ENCODE peak calls at places on chromosome 2, in five cellular contexts. H, D, K, N and X are unnamed samples.

GRCh38 chr2:95056044-95056443 is 30.5 kb downstream of the MAL start:
- DNase-seq in N (no peak), H (no peak), K (no peak), D (no peak), X (no peak)

GRCh38 chr2:200525066-200525465 is 941 bp upstream of the SGO2 start:
- DNase-seq in N (no peak), H (no peak), K (no peak), D (no peak), X (no peak)

GRCh38 chr2:7027436-7027835 is 110.2 kb downstream of the RNF144A start:
- DNase-seq in D (no peak), N (no peak), K (no peak), H (no peak), X (no peak)

GRCh38 chr2:149991576-149991975 is 404.0 kb upstream of the MMADHC start:
- DNase-seq in D (peak), H (no peak), N (no peak), K (no peak), X (no peak)

GRCh38 chr2:79437416-79438281 is 75.2 kb upstream of the CTNNA2 start:
- DNase-seq in D (no peak), H (no peak), N (no peak), K (no peak), X (no peak)

GRCh38 chr2:96105994-96106393 is 10.4 kb downstream of the ADRA2B start:
- DNase-seq in N (no peak), H (no peak), D (no peak), K (no peak), X (no peak)

GRCh38 chr2:174967693-174968260 is 37.4 kb downstream of the CHN1 start:
- DNase-seq in N (no peak), K (no peak), H (no peak), D (no peak), X (no peak)

GRCh38 chr2:130845507-130846085 is 8.9 kb downstream of the ARHGEF4 start:
- DNase-seq in D (no peak), N (no peak), K (no peak), H (no peak), X (no peak)

GRCh38 chr2:165953306-165953654 is 296 bp downstream of the TTC21B start:
- DNase-seq in K (peak), N (no peak), D (no peak), H (no peak), X (peak)

GRCh38 chr2:142868281-142868762 is 9.1 kb upstream of the KYNU start:
- DNase-seq in K (no peak), H (peak), D (no peak), N (peak), X (no peak)

GRCh38 chr2:47193607-47194006 is 38.5 kb upstream of the STPG4 start:
- DNase-seq in N (no peak), H (no peak), K (no peak), D (no peak), X (no peak)

GRCh38 chr2:171390941-171391516 is 42.8 kb downstream of the METTL8 start:
- DNase-seq in D (peak), K (no peak), N (no peak), H (no peak), X (no peak)

GRCh38 chr2:202762546-202762945 is 109.0 kb downstream of the ICA1L start:
- DNase-seq in H (no peak), D (no peak), K (no peak), N (no peak), X (no peak)

GRCh38 chr2:54632733-54633692 is 90.4 kb upstream of the EML6 start:
- DNase-seq in N (no peak), D (peak), K (no peak), H (peak), X (no peak)

GRCh38 chr2:219459460-219460311 is 25.0 kb downstream of the SPEG start:
- DNase-seq in K (no peak), H (peak), N (no peak), D (peak), X (no peak)

GRCh38 chr2:220509921-220510320 is 882.5 kb downstream of the SLC4A3 start:
- DNase-seq in D (no peak), N (no peak), H (no peak), K (no peak), X (no peak)

GRCh38 chr2:20227894-20228505 is 3.1 kb upstream of the SDC1 start:
- DNase-seq in D (no peak), N (no peak), K (no peak), H (no peak), X (no peak)

GRCh38 chr2:36773947-36774346 is 77.4 kb downstream of the VIT start:
- DNase-seq in K (no peak), H (no peak), N (no peak), D (no peak), X (no peak)

GRCh38 chr2:101823347-101823791 is 125.9 kb downstream of the MAP4K4 start:
- DNase-seq in K (peak), N (no peak), H (no peak), D (peak), X (no peak)

GRCh38 chr2:43123056-43123455 is 103.3 kb downstream of the ZFP36L2 start:
- DNase-seq in N (no peak), K (no peak), H (no peak), D (no peak), X (no peak)

GRCh38 chr2:43123486-43123885 is 102.9 kb downstream of the ZFP36L2 start:
- DNase-seq in N (no peak), H (no peak), K (no peak), D (no peak), X (no peak)

GRCh38 chr2:43123981-43124666 is 102.3 kb downstream of the ZFP36L2 start:
- DNase-seq in D (no peak), N (no peak), K (no peak), H (no peak), X (no peak)

GRCh38 chr2:43125090-43125998 is 101.1 kb downstream of the ZFP36L2 start:
- DNase-seq in N (no peak), H (peak), K (no peak), D (no peak), X (no peak)

DNA sequence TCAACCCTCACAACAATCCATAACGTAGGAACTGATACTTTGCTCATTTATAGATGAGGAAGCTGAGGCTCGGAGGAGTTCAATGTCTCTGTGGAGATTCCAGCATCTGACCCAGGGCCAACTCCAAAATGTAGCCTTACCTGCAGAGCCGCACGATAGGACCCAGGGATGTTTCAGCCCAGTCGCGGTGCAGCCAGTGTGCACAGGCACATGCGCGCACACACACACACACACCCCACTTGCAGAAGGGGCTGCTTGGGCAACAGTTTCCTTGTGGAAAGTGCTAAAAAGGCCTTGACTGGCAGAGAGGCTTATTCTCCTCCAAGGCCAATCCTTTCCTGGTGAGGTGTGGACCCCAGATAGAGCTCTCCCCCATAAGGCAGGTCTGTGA is 101.7 kb downstream of the ZFP36L2 start:
- DNase-seq in D (no peak), H (no peak), N (no peak), K (no peak), X (no peak)
- H3K27ac ChIP-seq in D (no peak), H (no peak), N (no peak), K (no peak), X (no peak)

GRCh38 chr2:86297382-86298147 is 39.9 kb downstream of the REEP1 start:
- DNase-seq in H (no peak), K (no peak), D (no peak), N (no peak), X (no peak)
- H3K27ac ChIP-seq in H (peak), K (no peak), D (no peak), N (no peak), X (peak)

DNA sequence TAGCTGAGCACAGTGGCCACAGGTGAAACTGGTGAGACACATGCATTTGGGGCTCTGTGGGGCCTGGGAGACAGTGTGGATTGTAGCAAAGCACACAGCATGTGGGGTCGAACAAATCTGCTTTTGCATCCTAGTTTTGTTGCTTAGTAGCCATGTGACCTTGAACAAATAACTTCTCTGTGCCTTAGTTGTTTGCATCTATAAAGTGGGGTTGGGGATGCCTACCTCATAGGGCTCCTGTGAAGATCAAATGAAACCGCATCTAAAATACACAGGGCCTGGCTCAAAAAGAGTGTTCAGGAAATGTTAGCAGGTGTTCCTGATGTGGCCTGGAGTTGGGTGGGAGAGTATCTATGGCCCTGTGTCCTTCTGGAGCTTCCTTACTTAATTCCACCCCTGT is 30.3 kb upstream of the CATIP start:
- DNase-seq in H (no peak), K (no peak), D (no peak), N (no peak), X (no peak)
- H3K27ac ChIP-seq in H (no peak), K (no peak), D (no peak), N (no peak), X (no peak)

DNA sequence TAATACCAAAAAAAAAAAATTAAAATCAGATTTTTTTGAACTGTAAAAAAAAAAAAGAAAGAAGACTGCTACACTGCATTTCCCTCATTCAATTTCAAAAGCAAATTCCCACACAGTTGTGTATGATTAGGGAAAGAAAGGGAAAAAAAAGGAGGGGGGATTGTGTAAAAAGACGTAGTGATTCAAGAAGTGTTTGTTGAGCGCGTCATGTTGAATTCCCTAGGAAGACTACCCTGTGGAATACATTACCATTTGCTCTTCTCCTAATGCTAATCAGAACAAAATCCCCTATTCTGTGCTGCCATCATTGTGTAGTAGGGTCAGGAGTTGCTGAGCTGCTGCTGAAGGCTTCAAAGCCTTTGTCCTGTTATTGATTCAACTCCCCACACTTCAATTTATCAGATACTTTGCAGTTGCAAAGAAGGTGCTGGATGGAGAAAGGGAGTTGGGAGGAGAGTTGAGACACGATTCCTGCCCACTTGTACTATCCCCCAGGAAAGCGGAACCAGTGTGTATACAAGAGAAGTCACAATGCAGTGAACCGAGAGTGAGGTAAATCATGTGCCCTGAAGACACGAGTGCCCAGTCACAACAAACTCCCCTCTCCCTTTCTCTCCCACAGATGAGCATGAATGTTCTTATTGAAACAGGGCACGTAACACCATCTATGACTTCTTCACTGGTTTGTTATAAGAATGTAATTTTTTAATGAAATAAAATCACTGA is 155.9 kb downstream of the IRS1 start:
- DNase-seq in H (no peak), D (no peak), N (no peak), K (no peak), X (no peak)
- H3K27ac ChIP-seq in H (peak), D (peak), N (no peak), K (peak), X (no peak)

GRCh38 chr2:104855174-104856085 is 1.5 kb downstream of the POU3F3 start:
- DNase-seq in D (no peak), K (no peak), H (no peak), N (no peak), X (no peak)
- H3K27ac ChIP-seq in D (no peak), K (no peak), H (no peak), N (no peak), X (no peak)

DNA sequence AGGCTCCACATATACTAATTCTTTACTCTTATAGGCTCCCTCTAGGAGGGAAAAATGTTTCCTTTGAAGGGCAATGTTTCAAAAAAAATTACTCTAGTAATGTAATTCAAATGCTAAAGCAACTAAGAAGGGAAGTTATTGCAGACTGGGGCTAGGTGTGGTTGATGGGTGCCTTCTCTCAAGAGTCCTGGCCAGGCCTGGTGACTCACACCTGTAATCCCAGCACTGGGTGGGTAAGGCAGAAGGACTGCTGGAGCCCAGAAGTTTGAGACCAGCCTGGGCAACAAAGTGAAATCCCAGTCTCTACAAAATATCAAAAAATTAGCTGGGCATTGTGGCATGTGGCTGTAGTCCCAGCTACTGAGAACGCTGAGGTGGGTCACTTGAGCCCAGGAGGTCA is 31.2 kb upstream of the CDKL4 start:
- DNase-seq in K (no peak), H (no peak), N (no peak), D (no peak), X (no peak)
- H3K27ac ChIP-seq in K (no peak), H (no peak), N (no peak), D (no peak), X (no peak)

GRCh38 chr2:86224645-86225355 is 25.5 kb downstream of the MRPL35 start:
- DNase-seq in D (no peak), K (no peak), N (no peak), H (no peak), X (no peak)

GRCh38 chr2:86226780-86227520 is 27.7 kb downstream of the MRPL35 start:
- DNase-seq in H (no peak), K (no peak), N (no peak), D (no peak), X (no peak)

GRCh38 chr2:86226069-86226468 is 26.8 kb downstream of the MRPL35 start:
- DNase-seq in H (no peak), D (no peak), K (no peak), N (no peak), X (no peak)

GRCh38 chr2:86223682-86224560 is 24.7 kb downstream of the MRPL35 start:
- DNase-seq in H (no peak), K (no peak), D (no peak), N (no peak), X (no peak)

DNA sequence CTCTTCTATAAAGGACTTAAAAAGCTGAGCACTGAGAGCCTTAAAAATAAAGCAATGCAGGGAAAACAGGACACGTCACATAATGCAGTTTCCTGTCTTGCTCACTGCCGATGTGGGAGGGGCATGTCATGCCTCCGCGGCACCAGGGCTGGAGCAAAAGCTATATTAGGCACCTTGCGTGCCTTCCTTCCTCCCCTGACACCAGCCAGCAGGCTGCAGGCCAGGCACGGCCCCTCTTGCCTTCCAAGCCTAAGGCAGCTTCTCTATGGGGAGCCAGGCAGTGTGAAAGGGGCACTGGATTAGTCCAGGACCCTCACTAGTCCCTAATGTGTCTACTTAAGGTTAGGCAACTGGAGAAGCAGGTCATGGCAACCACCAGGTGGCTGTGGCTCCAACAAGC is 26.3 kb downstream of the MRPL35 start:
- DNase-seq in N (no peak), D (peak), H (peak), K (no peak), X (peak)
- H3K27ac ChIP-seq in N (no peak), D (no peak), H (peak), K (no peak), X (peak)

DNA sequence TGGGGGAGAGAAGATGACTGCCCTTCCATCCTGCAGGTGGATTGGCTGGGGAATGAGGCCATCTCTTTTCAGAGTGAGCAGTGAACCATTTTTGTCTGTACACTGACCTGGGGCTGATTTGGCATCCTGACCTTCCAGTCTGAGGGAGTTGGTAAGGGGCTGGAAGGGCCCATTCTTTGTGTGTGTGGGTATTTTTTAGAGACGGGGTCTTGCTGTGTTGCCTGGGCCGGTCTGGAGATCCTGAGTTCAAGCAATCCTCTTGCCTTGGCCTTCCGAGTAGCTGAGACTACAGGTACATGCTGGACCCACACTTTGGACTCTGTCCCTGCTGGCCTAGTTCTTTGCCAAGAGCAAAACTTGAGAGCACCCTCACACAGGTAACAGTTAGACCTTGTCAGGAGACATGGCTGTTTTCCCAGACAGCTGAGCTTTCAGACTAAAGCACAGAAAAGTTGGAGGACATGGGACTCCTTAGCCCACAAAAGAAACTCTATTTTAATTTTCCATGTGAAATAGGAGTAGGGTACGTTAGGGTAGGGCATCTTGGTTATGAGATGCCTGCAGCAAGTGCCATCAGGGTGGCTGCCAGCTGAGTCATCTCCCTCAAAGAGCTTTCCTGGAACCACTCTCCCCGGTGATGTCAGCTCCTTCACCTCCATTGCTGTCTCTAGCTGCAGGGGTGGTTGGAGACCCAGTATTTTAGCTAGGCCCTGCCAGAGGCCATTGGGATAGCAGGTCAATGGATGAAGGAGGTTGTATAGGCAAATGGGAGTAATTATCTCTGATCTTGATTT is 60.7 kb downstream of the DGKD start:
- DNase-seq in K (peak), H (peak), D (no peak), N (no peak), X (peak)
- H3K27ac ChIP-seq in K (peak), H (peak), D (no peak), N (peak), X (peak)